ENCODE peak calls at places on chromosome 14, in nine cellular contexts. M, C, P, Y, Q, S, L, W and U are unnamed samples.

GRCh38 chr14:74219277-74219676 is 20.0 kb upstream of the VSX2 start:
- DNase-seq in Y (no peak), W (no peak), M (no peak), P (no peak), L (no peak), S (no peak), Q (no peak), C (no peak), U (no peak)

GRCh38 chr14:61761557-61761956 is 663 bp upstream of the SNAPC1 start:
- DNase-seq in C (no peak), W (no peak), P (no peak), Q (no peak), S (no peak), M (no peak), L (no peak), Y (no peak), U (no peak)

GRCh38 chr14:99716850-99717681 is 33.0 kb downstream of the CYP46A1 start:
- DNase-seq in S (no peak), L (no peak), C (no peak), M (no peak), W (no peak), Q (no peak), Y (no peak), P (no peak), U (no peak)

GRCh38 chr14:49796025-49796424 is 28.1 kb downstream of the KLHDC2 start:
- DNase-seq in M (no peak), S (no peak), Q (no peak), P (no peak), L (no peak), C (no peak), W (no peak), Y (no peak), U (no peak)

GRCh38 chr14:92644166-92644565 is 104.3 kb downstream of the LGMN start:
- DNase-seq in L (no peak), M (no peak), S (no peak), Q (no peak), P (no peak), Y (no peak), C (no peak), W (peak), U (no peak)

GRCh38 chr14:70622111-70622712 is 19.5 kb upstream of the TTC9 start:
- DNase-seq in Q (peak), C (peak), P (peak), Y (no peak), M (no peak), W (peak), L (peak), S (peak), U (no peak)

GRCh38 chr14:101588286-101588975 is 27.1 kb downstream of the DIO3 start:
- DNase-seq in Y (no peak), M (no peak), P (peak), Q (no peak), W (no peak), L (no peak), C (no peak), S (no peak), U (no peak)

GRCh38 chr14:64232095-64232830 is 61.9 kb downstream of the ESR2 start:
- DNase-seq in P (no peak), C (no peak), S (peak), M (no peak), W (peak), Y (no peak), L (no peak), Q (no peak), U (no peak)

GRCh38 chr14:75413013-75413412 is 14.8 kb upstream of the JDP2 start:
- DNase-seq in P (no peak), Q (no peak), W (no peak), Y (no peak), M (no peak), L (no peak), C (no peak), S (no peak), U (no peak)

GRCh38 chr14:39946796-39947195 is 514.6 kb upstream of the FBXO33 start:
- DNase-seq in C (no peak), P (no peak), S (no peak), W (no peak), M (no peak), Q (no peak), Y (no peak), L (no peak), U (no peak)

GRCh38 chr14:90487031-90487430 is 90.2 kb downstream of the CALM1 start:
- DNase-seq in S (peak), L (no peak), M (no peak), P (peak), W (peak), C (no peak), Y (no peak), Q (no peak), U (no peak)

GRCh38 chr14:38419579-38419978 is 163.7 kb upstream of the CLEC14A start:
- DNase-seq in S (no peak), P (no peak), L (no peak), W (no peak), C (no peak), Y (no peak), Q (no peak), M (no peak), U (no peak)

GRCh38 chr14:42541535-42542001 is 934.9 kb downstream of the LRFN5 start:
- DNase-seq in S (peak), C (no peak), Q (no peak), L (no peak), P (no peak), M (no peak), Y (no peak), W (no peak), U (no peak)

GRCh38 chr14:99853206-99853605 is 60.0 kb downstream of the EML1 start:
- DNase-seq in W (no peak), L (no peak), S (no peak), Q (no peak), C (no peak), M (no peak), P (no peak), Y (no peak), U (no peak)

GRCh38 chr14:95468416-95469133 is 47.9 kb downstream of the SYNE3 start:
- DNase-seq in S (no peak), P (no peak), Y (no peak), L (no peak), W (no peak), C (no peak), Q (no peak), M (no peak), U (no peak)

GRCh38 chr14:35858521-35859209 is 32.5 kb downstream of the BRMS1L start:
- DNase-seq in C (no peak), W (peak), S (peak), Y (no peak), M (no peak), Q (no peak), L (no peak), P (no peak), U (no peak)

GRCh38 chr14:87052646-87053225 is 940.2 kb downstream of the GALC start:
- DNase-seq in L (no peak), M (no peak), Q (no peak), Y (no peak), C (no peak), W (no peak), S (no peak), P (no peak), U (no peak)

GRCh38 chr14:48023881-48024280 is 348.5 kb upstream of the MDGA2 start:
- DNase-seq in S (no peak), L (no peak), M (no peak), W (no peak), Y (no peak), P (no peak), Q (no peak), C (no peak), U (no peak)

GRCh38 chr14:49480053-49480452 is 106.1 kb downstream of the RPS29 start:
- DNase-seq in P (no peak), C (no peak), M (no peak), Y (no peak), L (no peak), Q (no peak), S (no peak), W (no peak), U (no peak)

GRCh38 chr14:91315844-91316267 is 71.4 kb upstream of the GPR68 start:
- DNase-seq in W (no peak), M (no peak), Q (peak), Y (no peak), L (peak), S (peak), C (peak), P (no peak), U (peak)

GRCh38 chr14:93967637-93968250 is 8.6 kb downstream of the ASB2 start:
- DNase-seq in S (no peak), Y (no peak), M (no peak), C (no peak), Q (no peak), P (no peak), W (no peak), L (no peak), U (peak)

GRCh38 chr14:73943083-73943482 is 6.8 kb downstream of the FAM161B start:
- DNase-seq in L (no peak), P (no peak), Y (no peak), W (peak), Q (no peak), M (no peak), S (peak), C (no peak), U (peak)

GRCh38 chr14:75837151-75837787 is 144.5 kb downstream of the TGFB3 start:
- DNase-seq in P (no peak), M (no peak), Y (no peak), C (no peak), S (peak), Q (no peak), L (no peak), W (no peak), U (no peak)

GRCh38 chr14:71096947-71097346 is 189.7 kb downstream of the PCNX1 start:
- DNase-seq in W (no peak), Q (no peak), L (no peak), P (no peak), M (no peak), Y (no peak), C (no peak), S (no peak), U (no peak)

GRCh38 chr14:25411933-25412757 is 362.2 kb upstream of the STXBP6 start:
- DNase-seq in Q (no peak), Y (peak), P (peak), S (peak), M (no peak), W (peak), L (no peak), C (no peak), U (no peak)

GRCh38 chr14:69853774-69854173 is 25.4 kb upstream of the SMOC1 start:
- DNase-seq in Q (no peak), M (no peak), L (no peak), C (no peak), S (no peak), P (no peak), Y (no peak), W (no peak), U (no peak)